ENCODE peak calls at places on chromosomes 1 and 21, in ten cellular contexts. R is GM12878, H is hepatocyte, K is tibial nerve, C is pancreas, N is thoracic aorta, S is lung, J is stomach, E is kidney, Y is cardiac muscle cell. B is an unnamed sample. For H3K4me1, the result is how much of the 10 kb centered on the place peaks cover.

GRCh38 chr1:81170721-81171120 is 630.0 kb upstream of the ADGRL2 start:
- DNase-seq in C (no peak), J (no peak), K (no peak), E (no peak), N (no peak), Y (no peak), R (no peak), H (no peak), S (no peak), B (no peak)

GRCh38 chr1:21217812-21218596 is 41.3 kb upstream of the EIF4G3 start:
- DNase-seq in K (peak), R (no peak), J (peak), E (peak), S (no peak), Y (peak), H (peak), C (no peak), N (no peak), B (peak)

GRCh38 chr1:6052543-6053205 is 7.0 kb downstream of the KCNAB2 start:
- DNase-seq in C (no peak), K (peak), R (no peak), S (peak), H (peak), N (no peak), E (no peak), J (peak), Y (peak), B (peak)

GRCh38 chr1:86507935-86508582 is 38.8 kb upstream of the CLCA4 start:
- DNase-seq in E (no peak), H (peak), Y (peak), C (no peak), N (no peak), K (no peak), R (no peak), J (no peak), S (peak), B (no peak)

GRCh38 chr1:33005812-33006465 is 30.7 kb downstream of the AK2 start:
- DNase-seq in R (no peak), S (no peak), C (no peak), K (no peak), E (no peak), Y (no peak), H (no peak), N (no peak), J (peak), B (no peak)

GRCh38 chr1:234694661-234695060 is 84.7 kb upstream of the IRF2BP2 start:
- DNase-seq in H (no peak), J (no peak), Y (no peak), K (no peak), C (no peak), R (no peak), E (no peak), S (no peak), N (no peak), B (no peak)

GRCh38 chr1:214550339-214551051 is 907 bp downstream of the PTPN14 start:
- DNase-seq in S (no peak), R (no peak), Y (no peak), K (no peak), J (no peak), E (peak), C (peak), H (no peak), N (no peak), B (no peak)

GRCh38 chr1:150650193-150650592 is 20.8 kb upstream of the ENSA start:
- DNase-seq in K (no peak), E (no peak), N (no peak), Y (no peak), J (peak), H (peak), C (peak), R (no peak), S (no peak), B (no peak)

GRCh38 chr1:55685560-55685959 is 470.4 kb upstream of the USP24 start:
- DNase-seq in R (no peak), E (no peak), H (no peak), N (no peak), Y (no peak), K (no peak), S (no peak), C (no peak), J (no peak), B (peak)

GRCh38 chr1:234864116-234864515 is 254.1 kb upstream of the IRF2BP2 start:
- DNase-seq in E (no peak), J (no peak), Y (no peak), N (no peak), S (no peak), R (no peak), H (no peak), C (no peak), K (no peak), B (no peak)

GRCh38 chr1:115440733-115441132 is 102.7 kb upstream of the NGF start:
- DNase-seq in E (no peak), J (no peak), K (no peak), Y (no peak), R (no peak), H (no peak), C (no peak), S (no peak), N (no peak), B (no peak)

GRCh38 chr1:93593868-93594602 is 87.6 kb downstream of the BCAR3 start:
- DNase-seq in C (no peak), S (no peak), Y (no peak), N (no peak), E (no peak), J (no peak), R (no peak), H (peak), K (no peak), B (no peak)

GRCh38 chr1:91555074-91555730 is 54.6 kb downstream of the CDC7 start:
- DNase-seq in J (no peak), S (no peak), N (no peak), C (no peak), K (no peak), E (no peak), Y (no peak), R (no peak), H (no peak), B (no peak)

GRCh38 chr1:55490556-55490955 is 275.4 kb upstream of the USP24 start:
- DNase-seq in C (no peak), R (no peak), Y (no peak), E (no peak), H (no peak), K (no peak), J (no peak), S (no peak), N (no peak), B (no peak)

GRCh38 chr21:26449161-26449560 is 123.9 kb downstream of the CYYR1 start:
- DNase-seq in K (no peak), R (no peak), Y (peak), E (no peak), S (no peak), C (no peak), J (no peak), H (peak), N (no peak), B (no peak)

GRCh38 chr21:38806153-38806941 is 618 bp downstream of the ETS2 start:
- DNase-seq in J (no peak), C (peak), S (no peak), H (no peak), K (no peak), Y (peak), N (no peak), E (peak), R (no peak), B (peak)

GRCh38 chr1:82284213-82284612 is 483.5 kb downstream of the ADGRL2 start:
- DNase-seq in C (no peak), K (no peak), S (no peak), N (no peak), E (no peak), Y (no peak), J (no peak), R (no peak), H (no peak), B (no peak)

GRCh38 chr21:41953831-41954653 is at the start of gene C2CD2:
- DNase-seq in C (peak), K (no peak), N (no peak), R (no peak), S (peak), Y (peak), E (peak), J (peak), H (peak), B (peak)

DNA sequence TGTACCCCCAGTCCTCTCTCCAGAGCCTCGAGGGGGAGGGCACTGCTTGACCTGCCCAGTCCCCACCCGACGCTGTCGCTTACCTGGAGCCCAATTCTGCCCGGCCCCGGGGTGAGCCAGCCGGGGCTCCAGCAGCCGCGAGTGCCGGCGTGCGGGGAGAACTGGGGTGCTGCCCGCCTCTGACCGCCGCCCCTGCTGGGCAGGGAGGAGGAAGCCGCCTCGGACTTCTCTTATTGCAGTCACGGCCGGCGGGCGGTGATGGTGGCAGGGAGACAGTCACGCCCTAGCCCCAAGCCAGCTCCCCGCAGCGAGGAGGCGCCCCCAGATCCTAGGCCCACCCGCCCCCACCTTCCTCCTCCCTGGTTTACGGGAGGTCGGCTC is at the start of gene FGR:
- DNase-seq in Y (no peak), N (no peak), C (no peak), E (no peak), J (peak), K (peak), R (no peak), H (no peak), S (peak), B (peak)
- H3K4me3 ChIP-seq in Y (peak), N (peak), C (no peak), E (peak), J (peak), K (peak), R (peak), H (peak), S (peak), B (peak)

GRCh38 chr1:8115769-8116167 is 89.7 kb upstream of the ERRFI1 start:
- DNase-seq in S (no peak), Y (no peak), E (no peak), R (no peak), C (no peak), N (no peak), H (no peak), J (no peak), K (no peak), B (no peak)

GRCh38 chr1:8120693-8121260 is 94.7 kb upstream of the ERRFI1 start:
- DNase-seq in S (no peak), Y (no peak), C (no peak), E (no peak), H (no peak), R (peak), J (peak), K (no peak), N (no peak), B (peak)

GRCh38 chr1:8115031-8115768 is 89.1 kb upstream of the ERRFI1 start:
- DNase-seq in E (no peak), J (no peak), N (no peak), K (no peak), H (no peak), C (no peak), R (no peak), S (no peak), Y (no peak), B (no peak)

GRCh38 chr1:8116892-8117262 is 90.8 kb upstream of the ERRFI1 start:
- DNase-seq in J (peak), E (peak), N (no peak), H (peak), K (peak), Y (no peak), C (no peak), R (no peak), S (peak), B (peak)

GRCh38 chr1:8118031-8118451 is 91.9 kb upstream of the ERRFI1 start:
- DNase-seq in S (no peak), N (no peak), R (no peak), J (no peak), E (no peak), K (no peak), C (no peak), H (no peak), Y (no peak), B (no peak)
- H3K4me1 ChIP-seq in S (under half), N (half or more), R (under half), J (under half), E (under half), K (half or more), C (under half), H (half or more), Y (under half), B (under half)

GRCh38 chr1:9181990-9182783 is 52.4 kb upstream of the H6PD start:
- DNase-seq in N (no peak), J (peak), S (peak), Y (no peak), C (peak), R (no peak), H (peak), K (no peak), E (peak), B (peak)

GRCh38 chr1:9179450-9179849 is 50.5 kb upstream of the GPR157 start:
- DNase-seq in C (no peak), J (no peak), K (no peak), S (no peak), R (no peak), Y (no peak), N (no peak), E (no peak), H (no peak), B (no peak)

GRCh38 chr1:9180077-9180819 is 51.3 kb upstream of the GPR157 start:
- DNase-seq in J (no peak), Y (no peak), C (no peak), R (no peak), K (no peak), E (no peak), H (no peak), S (no peak), N (no peak), B (no peak)

GRCh38 chr1:9182784-9183257 is 51.8 kb upstream of the H6PD start:
- DNase-seq in K (no peak), Y (no peak), H (peak), N (no peak), R (no peak), J (no peak), C (no peak), E (no peak), S (no peak), B (peak)

GRCh38 chr1:9181176-9181906 is 52.4 kb upstream of the GPR157 start:
- DNase-seq in C (peak), J (peak), N (no peak), R (peak), K (peak), S (peak), Y (peak), E (peak), H (peak), B (peak)
- H3K4me3 ChIP-seq in C (peak), J (peak), N (peak), R (peak), K (peak), S (peak), Y (peak), E (peak), H (peak), B (peak)

GRCh38 chr1:180927348-180927747 is 14.7 kb downstream of the KIAA1614 start:
- DNase-seq in Y (peak), C (no peak), R (no peak), J (no peak), N (no peak), K (no peak), E (peak), H (no peak), S (no peak), B (peak)
- H3K4me1 ChIP-seq in Y (half or more), C (under half), R (under half), J (under half), N (under half), K (half or more), E (under half), H (under half), S (under half), B (under half)

GRCh38 chr21:28867401-28867800 is 125.3 kb downstream of the LTN1 start:
- DNase-seq in J (no peak), C (no peak), Y (no peak), R (no peak), S (no peak), H (no peak), N (no peak), E (no peak), K (no peak), B (no peak)

GRCh38 chr21:28871388-28872015 is 121.2 kb downstream of the LTN1 start:
- DNase-seq in H (peak), S (no peak), Y (no peak), C (no peak), K (no peak), J (no peak), E (no peak), R (no peak), N (no peak), B (no peak)

GRCh38 chr21:28875078-28875477 is 117.6 kb downstream of the LTN1 start:
- DNase-seq in Y (no peak), N (no peak), K (no peak), J (no peak), S (no peak), E (no peak), C (no peak), R (no peak), H (no peak), B (no peak)

GRCh38 chr21:28877318-28877884 is 115.3 kb downstream of the LTN1 start:
- DNase-seq in N (no peak), C (no peak), S (no peak), E (no peak), K (no peak), H (no peak), J (no peak), Y (no peak), R (no peak), B (no peak)

DNA sequence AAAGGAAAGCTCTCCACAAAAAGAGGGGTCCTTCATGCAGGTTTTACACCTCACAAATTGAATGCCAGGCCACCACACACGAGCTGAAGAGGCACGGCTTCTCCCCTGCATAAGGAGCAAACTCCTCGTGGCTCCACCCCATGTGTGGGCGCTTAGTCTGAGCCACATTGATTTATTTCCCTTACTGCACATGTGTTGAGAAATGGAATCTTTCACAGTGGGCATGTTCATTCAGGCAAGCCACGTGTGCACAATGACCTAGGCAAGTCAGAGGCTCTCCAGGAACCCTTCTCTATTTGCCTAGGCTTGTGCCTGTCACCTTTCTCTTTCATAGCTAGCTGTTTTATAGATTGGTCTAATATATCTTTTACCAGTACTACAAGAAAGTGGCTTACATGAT is 120.5 kb downstream of the LTN1 start:
- DNase-seq in E (no peak), C (no peak), J (no peak), N (no peak), K (no peak), H (no peak), S (no peak), R (no peak), Y (no peak), B (no peak)
- H3K4me3 ChIP-seq in E (no peak), C (no peak), J (no peak), N (no peak), K (no peak), H (no peak), S (no peak), R (no peak), Y (no peak), B (no peak)

GRCh38 chr1:226733876-226734414 is 5.1 kb downstream of the ITPKB start:
- DNase-seq in J (no peak), R (no peak), C (no peak), S (no peak), N (no peak), K (no peak), Y (no peak), H (no peak), E (no peak), B (no peak)
- H3K4me1 ChIP-seq in J (under half), R (under half), C (under half), S (under half), N (under half), K (half or more), Y (under half), H (under half), E (under half), B (under half)

B was measured in right cardiac atrium.